ENCODE peak calls at places on chromosomes 7 and 10, in ten cellular contexts. G, L, E, U, F, J, K, M, D and H are unnamed samples.

GRCh38 chr10:86046845-86047460 is 319.6 kb downstream of the GRID1 start:
- DNase-seq in K (no peak), M (no peak), F (peak), E (no peak), G (no peak), J (no peak), L (no peak), U (no peak), D (no peak), H (no peak)

GRCh38 chr10:113665806-113666354 is 2.0 kb upstream of the NRAP start:
- DNase-seq in G (no peak), J (no peak), F (peak), U (peak), E (no peak), K (peak), L (no peak), D (peak), M (peak), H (no peak)

GRCh38 chr7:73988197-73988596 is 39.8 kb upstream of the ELN start:
- DNase-seq in M (peak), D (no peak), F (no peak), L (no peak), K (no peak), G (no peak), J (no peak), U (no peak), E (no peak), H (no peak)

GRCh38 chr10:34911661-34912205 is 96.6 kb upstream of the PARD3 start:
- DNase-seq in D (no peak), U (peak), K (no peak), E (no peak), M (no peak), L (no peak), J (no peak), F (peak), G (no peak), H (no peak)

GRCh38 chr10:71696635-71697326 is 22.8 kb downstream of the C10orf105 start:
- DNase-seq in E (no peak), K (peak), D (no peak), U (peak), J (peak), L (peak), G (peak), F (peak), M (no peak), H (no peak)

GRCh38 chr7:135001390-135002165 is 15.3 kb downstream of the AGBL3 start:
- DNase-seq in M (no peak), U (peak), D (no peak), L (no peak), F (peak), G (no peak), E (no peak), K (no peak), J (no peak), H (no peak)

GRCh38 chr10:125093199-125093841 is 67.0 kb downstream of the CTBP2 start:
- DNase-seq in G (no peak), L (no peak), D (no peak), J (no peak), F (peak), K (no peak), M (no peak), E (peak), U (peak), H (no peak)

GRCh38 chr10:516766-517165 is 172.7 kb downstream of the DIP2C start:
- DNase-seq in L (no peak), D (no peak), G (peak), J (no peak), E (no peak), U (no peak), M (no peak), K (no peak), F (no peak), H (no peak)

GRCh38 chr7:75968561-75969001 is 25.8 kb downstream of the TMEM120A start:
- DNase-seq in M (no peak), J (no peak), K (no peak), G (no peak), L (no peak), D (no peak), U (no peak), E (no peak), F (no peak), H (no peak)

GRCh38 chr7:123871998-123872867 is 27.3 kb downstream of the HYAL4 start:
- DNase-seq in U (peak), G (peak), E (no peak), M (peak), L (peak), J (peak), F (peak), D (no peak), K (peak), H (no peak)

GRCh38 chr7:3235322-3235721 is 65.7 kb upstream of the SDK1 start:
- DNase-seq in D (no peak), G (no peak), L (no peak), F (no peak), K (no peak), U (no peak), M (no peak), J (no peak), E (peak), H (peak)

GRCh38 chr7:95840953-95841950 is 68.9 kb downstream of the DYNC1I1 start:
- DNase-seq in E (no peak), D (no peak), F (peak), J (peak), G (no peak), L (peak), M (no peak), U (peak), K (no peak), H (no peak)

GRCh38 chr7:157541295-157541608 is 204.4 kb downstream of the DNAJB6 start:
- DNase-seq in U (no peak), D (no peak), F (no peak), M (no peak), J (no peak), E (no peak), L (no peak), G (no peak), K (peak), H (no peak)

GRCh38 chr7:122311280-122311679 is 6.7 kb upstream of the FEZF1 start:
- DNase-seq in F (no peak), G (peak), M (no peak), J (no peak), E (no peak), D (no peak), U (no peak), K (peak), L (peak), H (no peak)
- TF ChIP-seq CTCF in F (no peak), G (no peak), M (no peak), J (no peak), E (no peak), D (no peak), U (no peak), K (no peak), L (no peak), H (no peak)

DNA sequence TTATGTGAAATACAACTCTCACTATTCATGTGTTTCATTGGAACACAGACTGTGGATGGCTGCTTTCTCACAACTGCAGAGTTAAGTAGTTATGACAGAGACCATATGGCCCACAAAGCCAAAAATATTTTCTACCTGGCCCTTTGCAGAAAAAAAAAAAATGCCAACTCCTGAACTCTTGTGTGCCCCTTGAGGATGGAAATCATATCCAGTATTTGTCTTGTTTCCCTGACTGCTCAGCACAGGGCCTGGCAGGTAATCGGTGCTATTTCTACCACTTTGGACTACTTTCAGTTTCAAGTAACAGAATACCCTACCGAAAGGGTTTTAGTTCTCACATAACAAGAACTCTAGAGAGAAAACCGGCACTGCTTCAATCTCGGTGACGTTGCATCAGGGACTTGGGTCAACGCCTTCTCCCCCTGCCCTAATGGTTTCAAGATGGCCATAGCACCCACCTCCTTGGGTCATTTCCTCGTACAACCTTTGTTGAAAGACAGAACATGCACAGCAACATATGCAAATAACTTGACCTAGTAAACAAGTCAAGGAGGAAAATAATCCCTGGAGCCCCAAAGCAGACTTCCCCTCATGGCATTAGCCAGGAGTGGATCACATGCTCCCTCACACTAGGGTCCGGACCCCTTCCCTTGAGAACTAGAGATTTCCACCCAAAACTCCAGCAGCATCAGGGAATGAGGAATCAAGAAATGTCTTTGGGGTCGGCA is 11.8 kb upstream of the GPNMB start:
- DNase-seq in D (no peak), J (no peak), K (no peak), L (no peak), F (no peak), E (peak), M (no peak), G (no peak), U (peak), H (no peak)
- TF ChIP-seq CTCF in D (no peak), J (no peak), K (no peak), L (no peak), F (no peak), E (no peak), M (no peak), G (no peak), U (no peak), H (no peak)

GRCh38 chr10:132308588-132309451 is 1.1 kb upstream of the STK32C start:
- DNase-seq in L (peak), K (peak), E (no peak), M (no peak), J (no peak), U (no peak), D (no peak), F (no peak), G (no peak), H (no peak)

GRCh38 chr10:132309466-132309865 is 1.7 kb upstream of the STK32C start:
- DNase-seq in J (no peak), E (no peak), L (no peak), G (no peak), F (no peak), K (no peak), M (no peak), D (no peak), U (no peak), H (no peak)

GRCh38 chr10:132306341-132306685 is 1.4 kb downstream of the STK32C start:
- DNase-seq in K (no peak), U (no peak), E (no peak), F (no peak), L (no peak), G (no peak), J (no peak), D (no peak), M (no peak), H (no peak)

GRCh38 chr10:132306951-132307751 is 599 bp downstream of the STK32C start:
- DNase-seq in G (peak), J (no peak), M (peak), L (peak), E (no peak), F (peak), K (peak), D (no peak), U (no peak), H (no peak)

DNA sequence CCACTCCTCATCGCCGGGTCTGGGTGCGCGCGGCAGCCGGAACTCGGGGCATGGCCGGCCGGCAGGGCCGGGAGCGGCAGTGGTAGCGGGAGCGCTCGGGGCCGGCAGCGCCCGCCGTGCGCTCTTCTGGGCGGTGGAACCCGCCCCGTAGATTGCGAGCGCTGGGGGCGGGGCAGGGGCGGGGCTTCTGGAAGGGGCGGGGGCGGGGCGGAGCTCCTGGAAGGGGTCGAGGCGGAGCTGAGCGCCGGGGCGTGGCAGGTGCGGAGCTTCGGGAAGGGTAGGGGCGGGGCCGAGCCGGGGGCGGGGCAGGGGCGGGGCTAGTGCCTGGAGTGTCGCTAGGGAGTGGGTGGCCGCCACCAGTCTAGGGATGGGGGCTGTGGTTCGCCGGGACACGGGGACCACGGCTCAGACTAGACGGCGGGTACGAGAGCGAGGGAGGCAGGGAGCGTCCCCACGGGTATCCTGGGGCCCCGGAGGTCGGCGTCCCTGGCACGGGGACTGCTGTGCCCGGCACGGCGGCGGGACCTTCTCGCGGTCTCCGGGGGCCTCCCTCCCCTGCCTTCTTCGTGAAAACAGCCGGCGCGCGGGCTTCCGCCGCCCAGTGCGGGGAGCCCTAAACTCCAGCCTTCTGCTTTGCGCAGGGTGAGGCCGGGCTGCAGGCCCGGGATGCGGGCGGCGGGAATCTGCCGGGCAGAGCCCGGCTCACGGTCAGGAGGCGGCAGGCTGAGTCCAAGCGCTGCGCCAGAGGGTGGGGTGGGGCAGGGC is at the start of gene STK32C:
- DNase-seq in U (peak), J (peak), D (peak), K (peak), L (peak), M (peak), E (peak), F (peak), G (peak), H (peak)
- TF ChIP-seq CTCF in U (no peak), J (no peak), D (no peak), K (no peak), L (no peak), M (no peak), E (no peak), F (no peak), G (no peak), H (no peak)

GRCh38 chr7:40829201-40829600 is 694.4 kb downstream of the SUGCT start:
- DNase-seq in F (no peak), J (no peak), L (no peak), M (no peak), G (no peak), K (no peak), D (no peak), E (no peak), U (no peak), H (no peak)

GRCh38 chr7:40836218-40836617 is 701.4 kb downstream of the SUGCT start:
- DNase-seq in F (no peak), K (no peak), L (no peak), M (peak), U (peak), E (no peak), J (no peak), D (no peak), G (no peak), H (no peak)

GRCh38 chr7:40828686-40829085 is 693.9 kb downstream of the SUGCT start:
- DNase-seq in E (no peak), L (no peak), M (no peak), K (no peak), U (no peak), J (no peak), G (no peak), F (no peak), D (no peak), H (no peak)

GRCh38 chr7:40833541-40834234 is 698.9 kb downstream of the SUGCT start:
- DNase-seq in L (no peak), J (no peak), E (no peak), F (no peak), K (no peak), M (no peak), D (no peak), U (peak), G (no peak), H (no peak)
- TF ChIP-seq CTCF in L (no peak), J (no peak), E (peak), F (peak), K (no peak), M (peak), D (peak), U (peak), G (no peak), H (peak)

GRCh38 chr10:120632047-120632446 is 175.0 kb downstream of the PLPP4 start:
- DNase-seq in L (no peak), F (no peak), E (no peak), M (no peak), K (no peak), D (no peak), G (no peak), U (no peak), J (no peak), H (no peak)

GRCh38 chr10:120630266-120630665 is 173.2 kb downstream of the PLPP4 start:
- DNase-seq in E (no peak), F (no peak), K (no peak), M (no peak), G (no peak), L (no peak), J (no peak), D (no peak), U (no peak), H (no peak)

GRCh38 chr10:120632936-120633335 is 175.9 kb downstream of the PLPP4 start:
- DNase-seq in F (no peak), D (no peak), L (no peak), E (peak), K (no peak), M (no peak), J (no peak), U (no peak), G (no peak), H (no peak)

GRCh38 chr10:120634629-120635028 is 177.6 kb downstream of the PLPP4 start:
- DNase-seq in M (no peak), K (peak), L (peak), E (peak), U (no peak), J (peak), G (no peak), F (peak), D (no peak), H (no peak)
- TF ChIP-seq CTCF in M (no peak), K (peak), L (peak), E (no peak), U (no peak), J (peak), G (peak), F (no peak), D (no peak), H (no peak)